ENCODE peak calls at places on chromosome 22, in seven cellular contexts. W, S, K, Y, U, B and Q are unnamed samples.

GRCh38 chr22:46365166-46365624 is 29.7 kb downstream of the TRMU start:
- DNase-seq in W (no peak), B (no peak), S (no peak), U (no peak), Y (no peak), K (no peak), Q (no peak)

GRCh38 chr22:29621761-29622526 is 18.5 kb downstream of the NF2 start:
- DNase-seq in K (peak), W (no peak), B (no peak), U (no peak), S (no peak), Y (no peak), Q (peak)

GRCh38 chr22:22593964-22594656 is 35.0 kb upstream of the PRAME start:
- DNase-seq in S (no peak), U (peak), K (peak), B (peak), W (no peak), Y (peak), Q (peak)

GRCh38 chr22:46165975-46166374 is 15.6 kb downstream of the PPARA start:
- DNase-seq in K (no peak), U (no peak), B (no peak), Y (no peak), S (no peak), W (no peak), Q (no peak)

GRCh38 chr22:36330655-36331305 is 57.0 kb downstream of the MYH9 start:
- DNase-seq in S (no peak), U (no peak), Y (no peak), W (peak), K (no peak), B (peak), Q (peak)

GRCh38 chr22:45312856-45313255 is 3.1 kb downstream of the FAM118A start:
- DNase-seq in S (no peak), B (no peak), W (no peak), Y (no peak), U (no peak), K (no peak), Q (no peak)

GRCh38 chr22:39091136-39092081 is 5.6 kb upstream of the APOBEC3H start:
- DNase-seq in B (no peak), K (no peak), U (no peak), Y (no peak), S (no peak), W (no peak), Q (no peak)

GRCh38 chr22:39920134-39920743 is 19.4 kb downstream of the GRAP2 start:
- DNase-seq in K (no peak), S (no peak), Y (no peak), B (no peak), U (peak), W (no peak), Q (no peak)

GRCh38 chr22:26763633-26764295 is 106.4 kb downstream of the MIAT start:
- DNase-seq in U (no peak), W (no peak), Y (no peak), K (no peak), B (peak), S (no peak), Q (peak)

GRCh38 chr22:46356496-46357185 is 21.1 kb downstream of the TRMU start:
- DNase-seq in B (no peak), W (no peak), U (no peak), S (no peak), K (no peak), Y (no peak), Q (no peak)

GRCh38 chr22:36197601-36198146 is 3.9 kb downstream of the APOL4 start:
- DNase-seq in B (peak), Y (peak), S (no peak), W (no peak), U (no peak), K (no peak), Q (no peak)

GRCh38 chr22:48587236-48587865 is 1240.3 kb downstream of the BRD1 start:
- DNase-seq in W (no peak), S (no peak), Y (no peak), B (no peak), U (no peak), K (no peak), Q (no peak)

GRCh38 chr22:48586799-48587185 is 1240.9 kb downstream of the BRD1 start:
- DNase-seq in S (no peak), Y (no peak), K (no peak), U (no peak), W (no peak), B (no peak), Q (no peak)

GRCh38 chr22:48588881-48589450 is 1238.7 kb downstream of the BRD1 start:
- DNase-seq in Y (no peak), S (no peak), K (no peak), W (no peak), B (no peak), U (no peak), Q (no peak)

GRCh38 chr22:48588151-48588880 is 1239.4 kb downstream of the BRD1 start:
- DNase-seq in W (no peak), B (no peak), S (no peak), Y (no peak), U (no peak), K (no peak), Q (no peak)

DNA sequence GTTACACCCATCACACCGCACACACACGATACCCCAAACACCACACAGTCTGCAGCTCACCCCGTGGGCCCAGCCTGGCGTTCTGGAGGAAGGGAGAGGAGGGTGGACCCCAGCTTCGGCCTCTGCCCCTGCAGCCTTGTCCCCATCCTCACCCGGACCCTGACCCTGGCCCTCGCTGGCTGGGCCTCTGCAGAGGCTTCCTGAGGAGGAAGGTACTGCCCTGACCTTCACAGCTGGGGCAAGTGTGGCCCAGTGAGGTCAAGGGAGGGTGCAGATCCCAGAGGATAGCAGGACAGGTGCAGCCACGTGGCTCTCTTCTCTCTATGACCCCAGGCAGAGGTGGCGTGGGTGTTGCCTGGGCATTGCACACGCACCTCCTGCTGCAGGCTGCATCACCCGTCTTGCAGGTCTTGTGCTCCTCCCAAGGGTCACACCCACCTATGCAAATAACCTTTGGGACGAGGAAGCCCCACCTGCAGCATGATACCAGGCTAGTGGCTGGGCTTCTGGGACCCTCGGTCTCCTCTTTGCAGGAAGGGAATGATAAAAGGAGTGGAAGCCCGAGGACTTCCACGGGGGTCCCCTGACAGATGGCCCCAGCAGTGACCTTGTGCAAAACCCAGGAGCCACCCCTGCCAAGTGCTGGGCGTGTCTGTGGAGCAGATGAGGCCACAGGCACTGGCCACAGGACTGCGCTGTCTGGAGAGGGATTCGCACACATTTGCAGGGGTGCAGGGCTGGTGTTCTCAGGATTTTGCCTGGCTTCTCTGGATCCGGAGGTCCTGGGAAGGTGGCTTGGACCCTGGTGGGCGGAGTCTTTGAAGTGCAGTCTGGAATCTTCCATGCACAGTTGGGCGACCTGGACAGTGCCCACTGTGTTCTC is 1241.5 kb downstream of the BRD1 start:
- DNase-seq in U (no peak), B (no peak), K (no peak), W (no peak), Y (no peak), S (no peak), Q (no peak)
- H3K4me3 ChIP-seq in U (no peak), B (no peak), K (no peak), W (no peak), Y (no peak), S (no peak), Q (no peak)

DNA sequence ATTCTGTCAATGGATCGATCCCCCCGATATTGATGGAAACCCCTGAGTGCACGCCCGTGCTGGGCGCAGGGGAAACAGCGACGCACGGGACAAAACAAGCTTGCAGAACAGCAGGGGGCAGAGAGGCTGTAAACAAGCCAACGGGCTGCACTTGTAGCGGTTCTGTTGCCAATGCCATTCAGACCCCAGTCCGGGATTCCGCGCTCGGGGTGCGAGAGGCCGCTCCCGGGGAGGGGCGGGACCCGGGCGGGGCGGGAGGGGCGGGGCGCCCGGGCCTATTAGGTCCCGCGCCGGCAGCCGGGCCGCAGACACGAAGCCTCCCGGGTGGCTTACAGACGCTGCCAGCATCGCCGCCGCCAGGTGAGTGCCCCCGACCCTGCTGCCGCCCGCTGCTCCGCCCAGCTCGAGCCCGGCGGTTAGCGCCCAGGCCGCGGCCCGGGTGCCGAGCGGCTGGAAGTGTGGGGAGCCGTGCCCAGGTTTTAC is at the start of gene BIK:
- DNase-seq in U (peak), S (no peak), Y (peak), B (peak), W (no peak), K (no peak), Q (no peak)
- TF ChIP-seq CTCF in U (no peak), S (no peak), Y (peak), B (peak), W (peak), K (no peak), Q (no peak)

GRCh38 chr22:19958083-19959042 is 16.7 kb upstream of the TXNRD2 start:
- DNase-seq in W (no peak), U (no peak), Y (no peak), S (no peak), B (no peak), K (no peak), Q (peak)

GRCh38 chr22:19959587-19960490 is 18.2 kb upstream of the TXNRD2 start:
- DNase-seq in W (no peak), S (no peak), K (no peak), Y (no peak), B (peak), U (peak), Q (no peak)

GRCh38 chr22:19957445-19957844 is 15.8 kb upstream of the TXNRD2 start:
- DNase-seq in Y (no peak), B (no peak), U (no peak), S (no peak), K (no peak), W (no peak), Q (no peak)

GRCh38 chr22:19960491-19961200 is 19.0 kb upstream of the TXNRD2 start:
- DNase-seq in B (no peak), K (no peak), Y (no peak), S (no peak), U (no peak), W (no peak), Q (no peak)

GRCh38 chr22:19959043-19959586 is 17.5 kb upstream of the TXNRD2 start:
- DNase-seq in S (no peak), W (peak), B (peak), K (peak), Y (no peak), U (peak), Q (peak)
- H3K4me3 ChIP-seq in S (no peak), W (peak), B (peak), K (peak), Y (no peak), U (peak), Q (peak)

GRCh38 chr22:42649261-42650056 is at the start of gene CYB5R3:
- DNase-seq in W (no peak), B (peak), K (peak), S (peak), Y (peak), U (peak), Q (peak)
- TF ChIP-seq CTCF in W (no peak), B (no peak), K (no peak), S (no peak), Y (no peak), U (no peak), Q (no peak)

GRCh38 chr22:24494535-24495364 is at the start of gene UPB1:
- DNase-seq in S (no peak), W (no peak), B (no peak), K (no peak), U (no peak), Y (no peak), Q (no peak)
- H3K4me3 ChIP-seq in S (no peak), W (peak), B (no peak), K (no peak), U (no peak), Y (no peak), Q (peak)

GRCh38 chr22:31162015-31162765 is 2.2 kb downstream of the RNF185 start:
- DNase-seq in U (no peak), W (no peak), Y (no peak), K (no peak), B (no peak), S (no peak), Q (peak)
- TF ChIP-seq CTCF in U (no peak), W (peak), Y (peak), K (peak), B (no peak), S (no peak), Q (peak)

DNA sequence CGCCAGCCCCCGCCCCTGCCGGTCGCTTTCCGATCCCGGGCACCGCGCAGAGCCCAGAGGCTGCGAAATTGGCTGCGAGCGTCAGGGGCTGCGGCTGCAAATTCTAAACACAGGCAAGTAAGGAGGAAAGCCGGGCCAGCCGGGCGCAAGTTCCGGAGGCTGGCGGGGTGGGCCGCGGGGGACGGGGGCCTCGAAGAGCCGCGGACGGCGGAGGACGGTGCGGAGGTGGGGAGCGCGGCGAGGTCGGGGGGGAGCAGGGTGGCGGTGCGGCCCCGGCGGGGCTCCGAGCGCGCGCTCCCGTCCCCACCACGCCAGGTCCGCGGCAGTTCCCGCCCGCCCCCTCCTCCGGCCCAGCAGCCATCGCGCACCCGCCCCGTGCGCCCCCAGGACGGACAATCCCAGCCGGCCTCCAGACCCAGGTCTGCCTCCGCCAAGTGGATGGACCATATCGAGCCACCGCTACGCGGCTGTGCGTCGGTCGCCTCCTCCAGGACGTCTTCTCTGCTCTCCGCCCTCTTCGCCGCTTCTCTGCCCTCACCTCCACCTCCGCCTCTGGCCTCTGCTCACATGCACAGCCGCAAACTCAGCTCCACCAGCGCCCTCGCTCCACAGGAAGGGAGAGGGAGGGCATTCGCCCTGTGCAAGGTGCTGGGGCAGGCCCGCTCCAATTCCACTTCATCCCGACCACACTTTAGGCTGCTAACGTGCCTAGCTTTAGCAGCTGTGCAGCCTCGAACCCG is 7.2 kb downstream of the ELFN2 start:
- DNase-seq in K (no peak), U (no peak), B (no peak), S (no peak), W (no peak), Y (no peak), Q (no peak)
- H3K4me3 ChIP-seq in K (peak), U (no peak), B (no peak), S (no peak), W (peak), Y (no peak), Q (peak)